ENCODE peak calls at places on chromosomes 3 and 15, in seven cellular contexts. One of them, this sample, is unnamed. For H3K4me1, the result is how much of the 10 kb centered on the place peaks cover.

GRCh38 chr3:78848392-78849288 is 919.2 kb downstream of the ROBO1 start:
- DNase-seq in breast epithelium: no peak
- DNase-seq in ovary: no peak
- DNase-seq in heart left ventricle: no peak
- DNase-seq in H1: no peak
- DNase-seq in esophagus muscularis mucosa: no peak
- DNase-seq in IMR-90: no peak
- DNase-seq in this sample: no peak

GRCh38 chr15:26772588-26773484 is at the start of gene GABRB3:
- DNase-seq in breast epithelium: no peak
- DNase-seq in ovary: peak
- DNase-seq in heart left ventricle: peak
- DNase-seq in H1: peak
- DNase-seq in esophagus muscularis mucosa: no peak
- DNase-seq in IMR-90: no peak
- DNase-seq in this sample: peak

GRCh38 chr15:39515765-39516164 is 65.1 kb upstream of the THBS1 start:
- DNase-seq in breast epithelium: no peak
- DNase-seq in ovary: no peak
- DNase-seq in heart left ventricle: no peak
- DNase-seq in H1: no peak
- DNase-seq in esophagus muscularis mucosa: no peak
- DNase-seq in IMR-90: no peak
- DNase-seq in this sample: no peak

GRCh38 chr3:24704496-24704895 is 209.8 kb upstream of the THRB start:
- DNase-seq in breast epithelium: no peak
- DNase-seq in ovary: no peak
- DNase-seq in heart left ventricle: no peak
- DNase-seq in H1: no peak
- DNase-seq in esophagus muscularis mucosa: no peak
- DNase-seq in IMR-90: no peak
- DNase-seq in this sample: no peak

GRCh38 chr3:52788890-52789745 is 5.5 kb upstream of the ITIH3 start:
- DNase-seq in breast epithelium: no peak
- DNase-seq in ovary: no peak
- DNase-seq in heart left ventricle: peak
- DNase-seq in H1: no peak
- DNase-seq in esophagus muscularis mucosa: no peak
- DNase-seq in IMR-90: no peak
- DNase-seq in this sample: no peak

GRCh38 chr3:30655187-30655812 is 48.9 kb downstream of the TGFBR2 start:
- DNase-seq in breast epithelium: no peak
- DNase-seq in ovary: no peak
- DNase-seq in heart left ventricle: no peak
- DNase-seq in H1: no peak
- DNase-seq in esophagus muscularis mucosa: no peak
- DNase-seq in IMR-90: peak
- DNase-seq in this sample: no peak

GRCh38 chr15:43316007-43316968 is 14.1 kb downstream of the LCMT2 start:
- DNase-seq in breast epithelium: no peak
- DNase-seq in ovary: no peak
- DNase-seq in heart left ventricle: no peak
- DNase-seq in H1: no peak
- DNase-seq in esophagus muscularis mucosa: no peak
- DNase-seq in IMR-90: peak
- DNase-seq in this sample: no peak

GRCh38 chr15:51649659-51650521 is 27.3 kb upstream of the DMXL2 start:
- DNase-seq in breast epithelium: no peak
- DNase-seq in ovary: no peak
- DNase-seq in heart left ventricle: no peak
- DNase-seq in H1: no peak
- DNase-seq in esophagus muscularis mucosa: no peak
- DNase-seq in IMR-90: peak
- DNase-seq in this sample: peak

GRCh38 chr15:62833671-62834070 is 208.9 kb upstream of the TPM1 start:
- DNase-seq in breast epithelium: no peak
- DNase-seq in ovary: no peak
- DNase-seq in heart left ventricle: no peak
- DNase-seq in H1: no peak
- DNase-seq in esophagus muscularis mucosa: no peak
- DNase-seq in IMR-90: no peak
- DNase-seq in this sample: no peak

GRCh38 chr15:90561344-90562244 is 31.9 kb downstream of the CRTC3 start:
- DNase-seq in breast epithelium: no peak
- DNase-seq in ovary: no peak
- DNase-seq in heart left ventricle: no peak
- DNase-seq in H1: no peak
- DNase-seq in esophagus muscularis mucosa: no peak
- DNase-seq in IMR-90: peak
- DNase-seq in this sample: no peak
- H3K4me1 ChIP-seq in breast epithelium: under half
- H3K4me1 ChIP-seq in ovary: under half
- H3K4me1 ChIP-seq in heart left ventricle: half or more
- H3K4me1 ChIP-seq in H1: under half
- H3K4me1 ChIP-seq in esophagus muscularis mucosa: half or more
- H3K4me1 ChIP-seq in IMR-90: under half
- H3K4me1 ChIP-seq in this sample: half or more

DNA sequence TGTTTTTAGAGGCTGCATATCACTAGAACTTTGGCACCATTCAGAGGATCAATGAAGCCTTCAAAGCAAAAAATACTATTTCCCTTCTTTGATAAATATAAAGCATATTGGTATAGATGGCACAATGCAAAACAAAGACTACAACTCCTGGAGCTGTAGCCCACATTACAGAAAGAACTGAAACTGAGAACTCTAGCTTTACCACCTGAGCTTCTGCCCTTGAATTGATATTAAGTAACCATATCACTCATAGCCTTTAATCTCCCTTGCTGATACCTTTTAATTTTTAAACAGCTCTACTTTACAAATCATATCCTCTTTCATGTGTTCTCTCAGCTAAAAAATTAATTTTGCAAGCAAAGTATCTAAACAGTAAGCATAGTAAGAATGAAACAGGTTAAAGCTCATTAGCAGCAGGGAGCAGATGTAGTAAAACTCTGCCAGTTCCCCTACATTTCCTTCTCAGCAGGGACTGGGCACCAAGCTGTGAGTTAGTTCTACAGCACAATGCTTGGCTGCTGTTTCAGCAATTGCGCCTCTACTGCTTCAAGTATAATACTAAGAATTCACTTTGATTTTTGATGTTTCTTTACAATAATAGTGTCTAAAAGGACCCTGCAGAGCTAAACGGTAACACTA is 97.9 kb upstream of the NANOGP8 start:
- DNase-seq in breast epithelium: no peak
- DNase-seq in ovary: no peak
- DNase-seq in heart left ventricle: no peak
- DNase-seq in H1: peak
- DNase-seq in esophagus muscularis mucosa: no peak
- DNase-seq in IMR-90: no peak
- DNase-seq in this sample: no peak
- TF ChIP-seq CTCF in breast epithelium: no peak
- TF ChIP-seq CTCF in ovary: no peak
- TF ChIP-seq CTCF in heart left ventricle: no peak
- TF ChIP-seq CTCF in H1: no peak
- TF ChIP-seq CTCF in esophagus muscularis mucosa: no peak
- TF ChIP-seq CTCF in IMR-90: no peak
- TF ChIP-seq CTCF in this sample: no peak

DNA sequence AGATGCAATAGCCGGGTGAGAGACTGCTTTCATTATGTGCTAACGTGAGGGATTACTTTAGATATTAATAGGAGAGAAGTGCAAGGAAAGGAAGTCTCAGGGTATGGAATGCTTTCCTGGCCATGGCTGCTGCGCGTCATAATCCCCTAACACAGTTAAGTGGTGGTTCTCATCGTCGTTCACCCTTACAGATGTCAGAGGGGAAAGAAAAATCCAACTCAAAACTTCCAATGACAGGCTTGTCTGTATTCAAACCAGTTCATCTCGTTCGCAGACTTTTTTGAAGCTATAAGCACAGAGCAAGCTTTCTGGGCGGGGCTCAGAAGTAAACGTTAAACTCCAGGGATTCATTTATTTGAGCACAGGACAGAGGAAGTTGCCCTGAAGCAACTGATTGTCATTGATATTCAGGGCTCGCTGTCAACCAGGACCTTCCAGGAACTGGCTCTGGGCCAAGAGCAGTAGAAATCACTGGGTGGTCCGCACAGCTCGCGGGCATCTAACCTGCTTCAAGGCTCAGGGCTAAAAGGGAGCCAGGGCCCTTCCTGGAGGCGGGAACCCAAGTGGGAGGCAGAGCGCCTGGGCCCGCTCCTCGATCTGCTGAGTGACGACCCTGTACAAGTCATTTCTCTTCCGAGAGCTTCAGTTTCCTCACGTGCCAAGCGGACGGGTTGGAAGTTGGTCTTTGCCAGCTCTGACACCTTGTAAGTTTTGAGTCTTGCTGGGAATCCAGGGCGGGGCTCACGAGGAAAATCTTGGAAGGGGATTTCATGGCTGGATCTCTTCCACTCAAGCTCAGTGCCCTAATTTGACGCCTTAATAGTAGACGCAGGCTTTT is 1.1 kb upstream of the LPP start:
- DNase-seq in breast epithelium: peak
- DNase-seq in ovary: peak
- DNase-seq in heart left ventricle: peak
- DNase-seq in H1: peak
- DNase-seq in esophagus muscularis mucosa: no peak
- DNase-seq in IMR-90: peak
- DNase-seq in this sample: peak
- TF ChIP-seq POLR2A in breast epithelium: no peak
- TF ChIP-seq POLR2A in ovary: no peak
- TF ChIP-seq POLR2A in heart left ventricle: no peak
- TF ChIP-seq POLR2A in H1: peak
- TF ChIP-seq POLR2A in esophagus muscularis mucosa: no peak
- TF ChIP-seq POLR2A in IMR-90: peak
- TF ChIP-seq POLR2A in this sample: no peak

DNA sequence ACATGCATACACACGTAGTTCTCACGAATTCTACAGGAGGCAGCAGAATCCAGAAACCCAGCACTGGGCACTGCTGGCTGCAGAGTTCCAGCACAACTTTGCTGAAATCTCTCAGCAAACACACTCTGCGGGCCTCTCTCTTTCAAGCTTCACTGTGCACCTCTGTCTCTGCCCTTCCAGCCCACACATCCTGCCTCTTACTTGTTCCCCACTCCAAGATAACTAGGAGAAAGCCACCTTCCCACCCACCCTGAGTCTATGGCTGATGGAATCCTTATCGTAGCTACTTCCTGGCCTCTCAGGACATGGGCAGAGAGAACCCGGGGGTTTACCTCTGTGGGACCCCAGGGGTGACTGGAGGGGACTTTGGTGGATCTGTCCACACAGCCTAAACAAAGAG is 11.9 kb downstream of the ANP32A start:
- DNase-seq in breast epithelium: no peak
- DNase-seq in ovary: no peak
- DNase-seq in heart left ventricle: no peak
- DNase-seq in H1: peak
- DNase-seq in esophagus muscularis mucosa: no peak
- DNase-seq in IMR-90: no peak
- DNase-seq in this sample: no peak
- H3K4me1 ChIP-seq in breast epithelium: under half
- H3K4me1 ChIP-seq in ovary: under half
- H3K4me1 ChIP-seq in heart left ventricle: half or more
- H3K4me1 ChIP-seq in H1: under half
- H3K4me1 ChIP-seq in esophagus muscularis mucosa: half or more
- H3K4me1 ChIP-seq in IMR-90: under half
- H3K4me1 ChIP-seq in this sample: under half

DNA sequence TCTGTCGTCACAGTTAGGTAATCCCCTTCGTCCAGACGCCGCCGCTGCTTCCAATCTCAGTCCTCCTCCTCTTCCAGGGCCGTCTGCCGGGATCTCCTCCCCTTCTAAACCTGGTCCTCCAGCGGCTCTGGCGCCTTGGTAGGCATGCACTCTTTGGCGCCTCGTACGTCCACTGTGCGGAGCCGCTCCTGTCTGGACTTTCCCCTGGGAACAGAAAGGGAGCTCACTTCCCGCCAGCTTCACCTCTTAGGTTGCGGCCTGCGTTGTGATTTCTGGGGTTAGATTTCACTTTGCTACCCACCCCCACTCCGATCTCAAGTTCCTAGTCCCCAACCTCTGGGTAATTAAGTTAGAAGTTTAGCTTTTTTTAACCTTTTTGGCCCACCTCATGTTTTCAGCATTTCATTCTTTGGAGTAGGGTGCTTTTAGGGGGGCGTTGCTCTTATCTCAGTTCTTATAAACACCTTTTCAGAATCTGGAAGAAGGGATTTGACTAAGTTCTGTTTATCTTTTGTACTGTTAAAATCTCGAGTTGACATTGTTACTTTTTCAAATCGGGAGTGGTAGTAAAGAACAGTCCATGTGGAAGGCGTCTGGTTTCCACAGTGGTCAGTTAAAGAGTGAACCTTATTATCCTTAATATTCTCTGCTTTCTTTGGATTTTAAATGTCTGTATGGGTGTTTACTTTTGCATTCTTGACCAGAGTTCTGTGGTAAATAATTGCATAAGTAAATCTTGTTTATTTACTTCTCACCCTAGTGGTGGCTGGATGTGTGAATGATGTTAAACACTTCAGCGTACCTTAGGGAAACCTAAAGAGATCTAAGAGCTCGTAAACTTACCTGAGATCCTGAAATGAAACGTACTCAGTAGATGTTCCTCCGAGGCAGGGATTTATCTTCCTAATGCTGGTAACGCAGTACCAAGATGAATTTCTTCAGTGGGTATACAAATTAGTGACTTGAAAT is 611 bp downstream of the CTDSPL2 start:
- DNase-seq in breast epithelium: no peak
- DNase-seq in ovary: no peak
- DNase-seq in heart left ventricle: no peak
- DNase-seq in H1: no peak
- DNase-seq in esophagus muscularis mucosa: no peak
- DNase-seq in IMR-90: peak
- DNase-seq in this sample: no peak
- TF ChIP-seq CTCF in breast epithelium: no peak
- TF ChIP-seq CTCF in ovary: no peak
- TF ChIP-seq CTCF in heart left ventricle: no peak
- TF ChIP-seq CTCF in H1: no peak
- TF ChIP-seq CTCF in esophagus muscularis mucosa: no peak
- TF ChIP-seq CTCF in IMR-90: no peak
- TF ChIP-seq CTCF in this sample: peak

DNA sequence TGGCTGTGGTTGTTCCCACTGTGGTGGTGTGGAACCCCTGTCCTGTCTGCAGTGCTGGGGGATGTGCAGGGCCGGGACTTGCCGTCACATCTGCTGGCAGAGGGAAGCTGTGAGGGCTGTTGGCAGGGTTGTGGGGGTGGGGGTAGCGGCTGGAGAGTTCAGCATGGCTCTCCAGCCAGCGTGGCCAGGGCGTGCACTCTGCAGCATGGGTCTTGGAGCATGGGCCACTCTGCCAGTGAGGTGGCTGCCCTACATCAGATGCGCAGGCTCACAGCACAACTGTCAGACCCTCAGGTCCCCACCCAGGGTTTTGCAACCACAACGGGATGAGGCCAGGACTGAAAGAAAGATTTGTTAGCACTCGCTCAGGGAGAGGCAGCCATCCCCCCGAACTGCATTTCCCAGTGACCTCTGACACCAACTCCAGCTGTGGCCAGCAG is 237.7 kb upstream of the LYSMD4 start:
- DNase-seq in breast epithelium: no peak
- DNase-seq in ovary: no peak
- DNase-seq in heart left ventricle: no peak
- DNase-seq in H1: no peak
- DNase-seq in esophagus muscularis mucosa: no peak
- DNase-seq in IMR-90: no peak
- DNase-seq in this sample: peak
- TF ChIP-seq POLR2A in breast epithelium: no peak
- TF ChIP-seq POLR2A in ovary: no peak
- TF ChIP-seq POLR2A in heart left ventricle: no peak
- TF ChIP-seq POLR2A in H1: no peak
- TF ChIP-seq POLR2A in esophagus muscularis mucosa: no peak
- TF ChIP-seq POLR2A in IMR-90: no peak
- TF ChIP-seq POLR2A in this sample: no peak

GRCh38 chr3:138888569-138888968 is 53.8 kb upstream of the PIK3CB start:
- DNase-seq in breast epithelium: no peak
- DNase-seq in ovary: no peak
- DNase-seq in heart left ventricle: no peak
- DNase-seq in H1: no peak
- DNase-seq in esophagus muscularis mucosa: no peak
- DNase-seq in IMR-90: no peak
- DNase-seq in this sample: no peak
- H3K4me1 ChIP-seq in breast epithelium: under half
- H3K4me1 ChIP-seq in ovary: under half
- H3K4me1 ChIP-seq in heart left ventricle: under half
- H3K4me1 ChIP-seq in H1: under half
- H3K4me1 ChIP-seq in esophagus muscularis mucosa: under half
- H3K4me1 ChIP-seq in IMR-90: under half
- H3K4me1 ChIP-seq in this sample: under half

This sample was measured in body of pancreas.